ENCODE peak calls at places on chromosomes 6 and 20, in ten cellular contexts. J is astrocyte, Z is GM23338, F is psoas muscle, Q is esophagus squamous epithelium, D is heart left ventricle, T is fibroblast of lung, N is adrenal gland, Y is tibial nerve, V is foreskin keratinocyte. A is an unnamed sample.

GRCh38 chr6:109485536-109485935 is 2.5 kb upstream of the ZBTB24 start:
- DNase-seq in J (no peak), Z (no peak), F (no peak), Q (no peak), D (no peak), T (no peak), N (no peak), Y (no peak), V (no peak), A (no peak)

GRCh38 chr6:70705772-70706171 is 38.1 kb downstream of the SMAP1 start:
- DNase-seq in J (no peak), Z (no peak), F (no peak), Q (no peak), D (no peak), T (no peak), N (no peak), Y (no peak), V (no peak), A (no peak)

GRCh38 chr20:7866279-7866678 is 74.0 kb downstream of the HAO1 start:
- DNase-seq in J (no peak), Z (no peak), F (no peak), Q (no peak), D (no peak), T (no peak), N (no peak), Y (no peak), V (no peak), A (no peak)

GRCh38 chr6:14822012-14822553 is 423.8 kb upstream of the JARID2 start:
- DNase-seq in J (no peak), Z (no peak), F (no peak), Q (no peak), D (no peak), T (no peak), N (no peak), Y (no peak), V (no peak), A (no peak)

GRCh38 chr20:42531675-42531985 is 658.1 kb downstream of the PTPRT start:
- DNase-seq in J (no peak), Z (no peak), F (no peak), Q (no peak), D (no peak), T (no peak), N (peak; percentile 18), Y (peak; percentile 9), V (no peak), A (no peak)

GRCh38 chr6:79803917-79804316 is 143.4 kb downstream of the ELOVL4 start:
- DNase-seq in J (no peak), Z (no peak), F (no peak), Q (no peak), D (no peak), T (no peak), N (no peak), Y (no peak), V (no peak), A (no peak)

GRCh38 chr6:163248051-163248450 is 166.5 kb upstream of the QKI start:
- DNase-seq in J (no peak), Z (no peak), F (no peak), Q (no peak), D (no peak), T (no peak), N (no peak), Y (no peak), V (no peak), A (no peak)

GRCh38 chr20:56362833-56363413 is 4.1 kb downstream of the FAM210B start:
- DNase-seq in J (no peak), Z (peak; percentile 31), F (no peak), Q (no peak), D (no peak), T (no peak), N (peak; percentile 72), Y (no peak), V (no peak), A (no peak)

GRCh38 chr6:34235605-34236422 is 859 bp upstream of the HMGA1 start:
- DNase-seq in J (peak; percentile 85), Z (peak; percentile 95), F (peak; percentile 70), Q (no peak), D (peak; percentile 61), T (peak; percentile 91), N (peak; percentile 61), Y (peak; percentile 32), V (peak; percentile 77), A (no peak)

GRCh38 chr6:106324726-106325335 is 729 bp downstream of the ATG5 start:
- DNase-seq in J (peak; percentile 9), Z (no peak), F (no peak), Q (no peak), D (no peak), T (peak; percentile 22), N (no peak), Y (no peak), V (no peak), A (no peak)

GRCh38 chr6:113122060-113122459 is 735.1 kb upstream of the MARCKS start:
- DNase-seq in J (peak; percentile 98), Z (peak; percentile 74), F (no peak), Q (no peak), D (peak; percentile 30), T (peak; percentile 99), N (peak; percentile 16), Y (no peak), V (peak; percentile 79), A (no peak)

GRCh38 chr20:17795449-17796095 is 95.8 kb downstream of the BANF2 start:
- DNase-seq in J (no peak), Z (no peak), F (peak; percentile 44), Q (no peak), D (no peak), T (no peak), N (peak; percentile 54), Y (no peak), V (no peak), A (no peak)

GRCh38 chr6:159441704-159441981 is 251.4 kb downstream of the SOD2 start:
- DNase-seq in J (no peak), Z (no peak), F (no peak), Q (no peak), D (no peak), T (no peak), N (no peak), Y (no peak), V (no peak), A (no peak)

GRCh38 chr6:70111737-70112136 is 191.1 kb downstream of the COL9A1 start:
- DNase-seq in J (no peak), Z (no peak), F (no peak), Q (no peak), D (no peak), T (no peak), N (no peak), Y (no peak), V (no peak), A (no peak)

GRCh38 chr20:46073443-46073842 is 16.3 kb downstream of the NCOA5 start:
- DNase-seq in J (peak; percentile 34), Z (no peak), F (no peak), Q (no peak), D (no peak), T (peak; percentile 49), N (no peak), Y (no peak), V (peak; percentile 27), A (no peak)

GRCh38 chr20:32564921-32565734 is 20.0 kb downstream of the NOL4L start:
- DNase-seq in J (no peak), Z (no peak), F (peak; percentile 65), Q (no peak), D (peak; percentile 62), T (no peak), N (peak; percentile 73), Y (peak; percentile 30), V (no peak), A (no peak)

GRCh38 chr20:17806739-17807441 is 107.1 kb downstream of the BANF2 start:
- DNase-seq in J (peak; percentile 78), Z (peak; percentile 71), F (peak; percentile 82), Q (no peak), D (peak; percentile 89), T (peak; percentile 84), N (peak; percentile 28), Y (peak; percentile 61), V (no peak), A (no peak)

GRCh38 chr20:36827541-36828279 is 48.2 kb upstream of the TLDC2 start:
- DNase-seq in J (no peak), Z (no peak), F (peak; percentile 66), Q (no peak), D (peak; percentile 85), T (no peak), N (peak; percentile 88), Y (no peak), V (no peak), A (no peak)

GRCh38 chr6:144635051-144635450 is 349.9 kb downstream of the UTRN start:
- DNase-seq in J (no peak), Z (no peak), F (no peak), Q (no peak), D (no peak), T (no peak), N (peak; percentile 56), Y (no peak), V (no peak), A (no peak)

GRCh38 chr6:101226677-101227135 is 166.8 kb upstream of the GRIK2 start:
- DNase-seq in J (peak; percentile 0), Z (peak; percentile 91), F (no peak), Q (no peak), D (no peak), T (peak; percentile 3), N (no peak), Y (no peak), V (peak; percentile 11), A (no peak)
- TF ChIP-seq CTCF in J (no peak), Z (peak; percentile 77), F (no peak), Q (no peak), D (no peak), T (no peak), N (no peak), Y (no peak), V (peak; percentile 46), A (no peak)

GRCh38 chr6:11042750-11043551 is 1.2 kb downstream of the ELOVL2 start:
- DNase-seq in J (peak; percentile 21), Z (peak; percentile 29), F (no peak), Q (no peak), D (no peak), T (peak; percentile 33), N (no peak), Y (no peak), V (no peak), A (no peak)
- H3K27me3 ChIP-seq in J (peaks cover 12% of the 10 kb centered on the region), Z (peaks cover 60% of the 10 kb centered on the region), F (peaks cover 9% of the 10 kb centered on the region), Q (peaks cover 6% of the 10 kb centered on the region), D (peaks cover 27% of the 10 kb centered on the region), T (peaks cover 11% of the 10 kb centered on the region), N (peaks cover 33% of the 10 kb centered on the region), Y (no peaks in the 10 kb centered on the region), V (peaks cover 72% of the 10 kb centered on the region), A (peaks cover 8% of the 10 kb centered on the region)

DNA sequence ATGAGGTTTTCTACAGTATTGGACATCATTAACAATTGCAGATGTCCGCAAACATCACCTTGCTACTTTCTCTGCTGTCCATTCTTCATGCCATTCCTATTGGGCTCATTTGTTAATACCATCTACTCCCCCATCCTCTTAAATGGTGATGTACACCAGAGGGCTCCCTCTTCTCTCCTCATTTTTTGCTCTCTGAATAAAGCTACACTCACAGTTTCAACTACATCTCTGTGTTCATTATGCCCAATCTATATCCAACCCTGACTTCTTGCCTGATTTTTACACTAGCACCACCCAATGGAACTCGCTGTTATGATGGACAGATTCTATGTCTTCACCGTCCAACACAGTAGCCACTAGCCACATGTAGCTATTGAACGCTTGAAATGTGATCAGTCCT is 288.1 kb upstream of the ID4 start:
- DNase-seq in J (no peak), Z (no peak), F (no peak), Q (no peak), D (no peak), T (no peak), N (no peak), Y (no peak), V (no peak), A (no peak)
- TF ChIP-seq CTCF in J (no peak), Z (no peak), F (no peak), Q (no peak), D (no peak), T (no peak), N (no peak), Y (no peak), V (no peak), A (no peak)

GRCh38 chr20:38726849-38727601 is 2.7 kb downstream of the SLC32A1 start:
- DNase-seq in J (no peak), Z (peak; percentile 98), F (no peak), Q (no peak), D (no peak), T (no peak), N (peak; percentile 25), Y (no peak), V (no peak), A (no peak)
- H3K27me3 ChIP-seq in J (peaks cover 92% of the 10 kb centered on the region), Z (peaks cover 99% of the 10 kb centered on the region), F (peaks cover 4% of the 10 kb centered on the region), Q (peaks cover 62% of the 10 kb centered on the region), D (peaks cover 99% of the 10 kb centered on the region), T (peaks cover 90% of the 10 kb centered on the region), N (peaks cover 97% of the 10 kb centered on the region), Y (no peaks in the 10 kb centered on the region), V (peaks cover 100% of the 10 kb centered on the region), A (peaks cover 62% of the 10 kb centered on the region)

A was measured in ascending aorta.